ENCODE peak calls at places on chromosomes 3 and 15, in four cellular contexts. One of them, this sample, is unnamed.

GRCh38 chr15:82571722-82572222 is 31.5 kb upstream of the RPS17 start:
- DNase-seq in activated CD8-positive, alpha-beta memory T cell treated with anti-CD3 and anti-CD28 coated beads for 48 hours: no peak
- DNase-seq in HFFc6: peak
- DNase-seq in HT-29: no peak
- DNase-seq in this sample: peak

GRCh38 chr3:58657571-58658141 is 8.9 kb downstream of the FAM3D start:
- DNase-seq in activated CD8-positive, alpha-beta memory T cell treated with anti-CD3 and anti-CD28 coated beads for 48 hours: no peak
- DNase-seq in HFFc6: no peak
- DNase-seq in HT-29: peak
- DNase-seq in this sample: no peak

GRCh38 chr3:139312959-139313358 is 30.9 kb upstream of the MRPS22 start:
- DNase-seq in activated CD8-positive, alpha-beta memory T cell treated with anti-CD3 and anti-CD28 coated beads for 48 hours: no peak
- DNase-seq in HFFc6: peak
- DNase-seq in HT-29: peak
- DNase-seq in this sample: no peak

GRCh38 chr3:48274452-48274851 is 33.5 kb downstream of the ZNF589 start:
- DNase-seq in activated CD8-positive, alpha-beta memory T cell treated with anti-CD3 and anti-CD28 coated beads for 48 hours: no peak
- DNase-seq in HFFc6: no peak
- DNase-seq in HT-29: no peak
- DNase-seq in this sample: no peak

GRCh38 chr15:52256366-52256765 is 39.2 kb downstream of the MYO5C start:
- DNase-seq in activated CD8-positive, alpha-beta memory T cell treated with anti-CD3 and anti-CD28 coated beads for 48 hours: peak
- DNase-seq in HFFc6: peak
- DNase-seq in HT-29: peak
- DNase-seq in this sample: peak

GRCh38 chr3:33380653-33381052 is 59.6 kb downstream of the UBP1 start:
- DNase-seq in activated CD8-positive, alpha-beta memory T cell treated with anti-CD3 and anti-CD28 coated beads for 48 hours: no peak
- DNase-seq in HFFc6: no peak
- DNase-seq in HT-29: no peak
- DNase-seq in this sample: no peak

GRCh38 chr3:191236635-191237034 is 37.6 kb downstream of the OSTN start:
- DNase-seq in activated CD8-positive, alpha-beta memory T cell treated with anti-CD3 and anti-CD28 coated beads for 48 hours: no peak
- DNase-seq in HFFc6: peak
- DNase-seq in HT-29: no peak
- DNase-seq in this sample: no peak

GRCh38 chr3:123602325-123602724 is 17.5 kb upstream of the HACD2 start:
- DNase-seq in activated CD8-positive, alpha-beta memory T cell treated with anti-CD3 and anti-CD28 coated beads for 48 hours: no peak
- DNase-seq in HFFc6: peak
- DNase-seq in HT-29: peak
- DNase-seq in this sample: no peak

GRCh38 chr3:123642182-123642956 is 57.5 kb upstream of the HACD2 start:
- DNase-seq in activated CD8-positive, alpha-beta memory T cell treated with anti-CD3 and anti-CD28 coated beads for 48 hours: peak
- DNase-seq in HFFc6: peak
- DNase-seq in HT-29: peak
- DNase-seq in this sample: peak

GRCh38 chr3:196202516-196202970 is 8.7 kb downstream of the ZDHHC19 start:
- DNase-seq in activated CD8-positive, alpha-beta memory T cell treated with anti-CD3 and anti-CD28 coated beads for 48 hours: no peak
- DNase-seq in HFFc6: peak
- DNase-seq in HT-29: no peak
- DNase-seq in this sample: no peak

GRCh38 chr15:84725001-84725491 is 9.1 kb upstream of the SEC11A start:
- DNase-seq in activated CD8-positive, alpha-beta memory T cell treated with anti-CD3 and anti-CD28 coated beads for 48 hours: no peak
- DNase-seq in HFFc6: peak
- DNase-seq in HT-29: peak
- DNase-seq in this sample: no peak

GRCh38 chr3:132709761-132710160 is 12.4 kb downstream of the NPHP3 start:
- DNase-seq in activated CD8-positive, alpha-beta memory T cell treated with anti-CD3 and anti-CD28 coated beads for 48 hours: no peak
- DNase-seq in HFFc6: no peak
- DNase-seq in HT-29: no peak
- DNase-seq in this sample: no peak

GRCh38 chr15:95129589-95129988 is 898.2 kb downstream of the MCTP2 start:
- DNase-seq in activated CD8-positive, alpha-beta memory T cell treated with anti-CD3 and anti-CD28 coated beads for 48 hours: no peak
- DNase-seq in HFFc6: no peak
- DNase-seq in HT-29: no peak
- DNase-seq in this sample: no peak

GRCh38 chr3:86867990-86868389 is 123.0 kb downstream of the VGLL3 start:
- DNase-seq in activated CD8-positive, alpha-beta memory T cell treated with anti-CD3 and anti-CD28 coated beads for 48 hours: no peak
- DNase-seq in HFFc6: no peak
- DNase-seq in HT-29: no peak
- DNase-seq in this sample: no peak

GRCh38 chr3:65732060-65732933 is 306.4 kb downstream of the MAGI1 start:
- DNase-seq in activated CD8-positive, alpha-beta memory T cell treated with anti-CD3 and anti-CD28 coated beads for 48 hours: no peak
- DNase-seq in HFFc6: peak
- DNase-seq in HT-29: peak
- DNase-seq in this sample: no peak

GRCh38 chr3:128351476-128352085 is 115.1 kb downstream of the DNAJB8 start:
- DNase-seq in activated CD8-positive, alpha-beta memory T cell treated with anti-CD3 and anti-CD28 coated beads for 48 hours: no peak
- DNase-seq in HFFc6: no peak
- DNase-seq in HT-29: no peak
- DNase-seq in this sample: no peak